ENCODE peak calls at places on chromosomes 3 and 15, in nine cellular contexts. H is stimulated activated CD4-positive, alpha-beta T cell treated with anti-CD3 and anti-CD28 coated beads, Interleukin-2, amount 100 ng/mL, for 24 hours; N is NCI-H524 treated with DMSO at 0.1 percent for 48 hours; Z is effector CD8-positive, alpha-beta T cell; O is fibroblast of pulmonary artery; V is NCI-H748 treated with DMSO at 0.1 percent for 48 hours; F is CD8-positive, alpha-beta T cell; M is left cardiac atrium; D is HTR-8/SVneo. B is an unnamed sample.
A peak's percentile ranks its signal among the peaks of the same experiment; 100 is the strongest.

GRCh38 chr15:38260077-38260476 is 7.4 kb downstream of the SPRED1 start:
- DNase-seq in H (no peak), N (no peak), Z (no peak), O (peak; percentile 50), V (no peak), F (no peak), M (no peak), D (no peak), B (no peak)

GRCh38 chr15:95024388-95024787 is 793.0 kb downstream of the MCTP2 start:
- DNase-seq in H (no peak), N (no peak), Z (no peak), O (peak; percentile 62), V (no peak), F (no peak), M (no peak), D (peak; percentile 4), B (no peak)

GRCh38 chr15:40282144-40282869 is 557 bp downstream of the ANKRD63 start:
- DNase-seq in H (peak; percentile 63), N (no peak), Z (peak; percentile 12), O (no peak), V (no peak), F (peak; percentile 49), M (no peak), D (peak; percentile 48), B (peak; percentile 36)

GRCh38 chr15:58362262-58362922 is 69.4 kb upstream of the LIPC start:
- DNase-seq in H (no peak), N (no peak), Z (no peak), O (no peak), V (no peak), F (no peak), M (no peak), D (no peak), B (no peak)

GRCh38 chr15:80401471-80401870 is 2.7 kb upstream of the ARNT2 start:
- DNase-seq in H (no peak), N (no peak), Z (no peak), O (no peak), V (no peak), F (no peak), M (no peak), D (no peak), B (no peak)

GRCh38 chr3:77188210-77188609 is 148.3 kb downstream of the ROBO2 start:
- DNase-seq in H (no peak), N (no peak), Z (no peak), O (no peak), V (no peak), F (no peak), M (no peak), D (no peak), B (no peak)

GRCh38 chr15:70491183-70491621 is 272.2 kb downstream of the UACA start:
- DNase-seq in H (no peak), N (no peak), Z (no peak), O (no peak), V (no peak), F (no peak), M (no peak), D (no peak), B (peak; percentile 66)

GRCh38 chr3:190811775-190812480 is 50.6 kb downstream of the GMNC start:
- DNase-seq in H (peak; percentile 2), N (peak; percentile 11), Z (no peak), O (peak; percentile 78), V (peak; percentile 42), F (no peak), M (no peak), D (peak; percentile 41), B (peak; percentile 36)

GRCh38 chr3:52350981-52351761 is 35.1 kb downstream of the DNAH1 start:
- DNase-seq in H (no peak), N (no peak), Z (no peak), O (no peak), V (no peak), F (no peak), M (no peak), D (no peak), B (no peak)

GRCh38 chr3:52174896-52175295 is 20.7 kb upstream of the POC1A start:
- DNase-seq in H (no peak), N (no peak), Z (no peak), O (no peak), V (no peak), F (no peak), M (no peak), D (no peak), B (no peak)

GRCh38 chr15:44145495-44145894 is 49.6 kb downstream of the FRMD5 start:
- DNase-seq in H (no peak), N (no peak), Z (no peak), O (peak; percentile 22), V (no peak), F (no peak), M (no peak), D (no peak), B (no peak)

GRCh38 chr3:122982202-122983185 is 45.1 kb downstream of the SEMA5B start:
- DNase-seq in H (no peak), N (peak; percentile 12), Z (no peak), O (no peak), V (no peak), F (no peak), M (no peak), D (no peak), B (no peak)

GRCh38 chr15:67827561-67828378 is 2.5 kb downstream of the SKOR1 start:
- DNase-seq in H (peak; percentile 15), N (no peak), Z (no peak), O (no peak), V (no peak), F (no peak), M (no peak), D (no peak), B (no peak)

GRCh38 chr15:73604477-73604876 is 28.7 kb downstream of the NPTN start:
- DNase-seq in H (no peak), N (no peak), Z (no peak), O (no peak), V (no peak), F (no peak), M (no peak), D (no peak), B (no peak)

GRCh38 chr3:126951561-126951960 is 31.4 kb upstream of the PLXNA1 start:
- DNase-seq in H (no peak), N (no peak), Z (no peak), O (no peak), V (no peak), F (no peak), M (no peak), D (no peak), B (no peak)

GRCh38 chr15:92524161-92524560 is 130.5 kb downstream of the ST8SIA2 start:
- DNase-seq in H (no peak), N (no peak), Z (no peak), O (no peak), V (no peak), F (no peak), M (no peak), D (no peak), B (no peak)

GRCh38 chr3:117407317-117407716 is 697.7 kb downstream of the TUSC7 start:
- DNase-seq in H (no peak), N (no peak), Z (no peak), O (peak; percentile 32), V (no peak), F (no peak), M (no peak), D (no peak), B (no peak)

GRCh38 chr15:74795961-74796625 is 14.2 kb downstream of the CSK start:
- DNase-seq in H (peak; percentile 59), N (no peak), Z (no peak), O (no peak), V (no peak), F (peak; percentile 40), M (no peak), D (no peak), B (no peak)

GRCh38 chr3:152772622-152773021 is 62.3 kb upstream of the P2RY1 start:
- DNase-seq in H (no peak), N (no peak), Z (no peak), O (no peak), V (no peak), F (no peak), M (no peak), D (no peak), B (no peak)

GRCh38 chr3:173826901-173827609 is 429.5 kb downstream of the NLGN1 start:
- DNase-seq in H (no peak), N (no peak), Z (no peak), O (peak; percentile 14), V (no peak), F (no peak), M (no peak), D (no peak), B (no peak)

GRCh38 chr3:166444756-166445155 is 607.5 kb upstream of the BCHE start:
- DNase-seq in H (no peak), N (no peak), Z (no peak), O (no peak), V (no peak), F (no peak), M (no peak), D (no peak), B (no peak)

GRCh38 chr3:31861839-31862238 is 119.2 kb downstream of the OSBPL10 start:
- DNase-seq in H (no peak), N (no peak), Z (no peak), O (no peak), V (peak; percentile 6), F (no peak), M (no peak), D (no peak), B (no peak)

GRCh38 chr15:47364671-47365141 is 352.6 kb upstream of the SEMA6D start:
- DNase-seq in H (no peak), N (no peak), Z (no peak), O (no peak), V (no peak), F (no peak), M (no peak), D (no peak), B (no peak)

GRCh38 chr3:106825962-106826605 is 551.2 kb upstream of the CCDC54 start:
- DNase-seq in H (no peak), N (no peak), Z (no peak), O (peak; percentile 78), V (no peak), F (no peak), M (no peak), D (no peak), B (no peak)

GRCh38 chr3:158221426-158221825 is 111.5 kb downstream of the RSRC1 start:
- DNase-seq in H (no peak), N (no peak), Z (no peak), O (no peak), V (no peak), F (no peak), M (no peak), D (no peak), B (no peak)

GRCh38 chr15:60539881-60540613 is 61.1 kb upstream of the ICE2 start:
- DNase-seq in H (no peak), N (no peak), Z (no peak), O (peak; percentile 8), V (no peak), F (no peak), M (no peak), D (no peak), B (no peak)

GRCh38 chr3:9769426-9770275 is at the start of gene CAMK1:
- DNase-seq in H (peak; percentile 79), N (no peak), Z (no peak), O (peak; percentile 65), V (no peak), F (peak; percentile 49), M (peak; percentile 88), D (peak; percentile 75), B (peak; percentile 80)

GRCh38 chr3:41630017-41630416 is 331.9 kb downstream of the ULK4 start:
- DNase-seq in H (no peak), N (no peak), Z (no peak), O (no peak), V (no peak), F (no peak), M (no peak), D (no peak), B (no peak)